ENCODE peak calls at places on chromosomes 11 and 22, in six cellular contexts. W, K, V, R, X and E are unnamed samples.

GRCh38 chr22:28441720-28442263 is 237.8 kb downstream of the TTC28 start:
- DNase-seq in W (no peak), K (no peak), V (no peak), R (no peak), X (no peak), E (no peak)

GRCh38 chr11:47152953-47153950 is 23.4 kb downstream of the ARFGAP2 start:
- DNase-seq in W (peak; percentile 87), K (peak; percentile 87), V (peak; percentile 95), R (peak; percentile 88), X (peak; percentile 82), E (peak; percentile 88)

GRCh38 chr11:124879999-124880611 is 14.9 kb downstream of the ROBO3 start:
- DNase-seq in W (no peak), K (no peak), V (peak; percentile 39), R (no peak), X (peak; percentile 61), E (no peak)

GRCh38 chr11:57387284-57388030 is 3.0 kb downstream of the PRG2 start:
- DNase-seq in W (peak; percentile 17), K (no peak), V (no peak), R (no peak), X (no peak), E (no peak)

GRCh38 chr11:74321487-74322188 is 10.2 kb upstream of the P4HA3 start:
- DNase-seq in W (peak; percentile 80), K (no peak), V (peak; percentile 56), R (peak; percentile 28), X (no peak), E (no peak)

GRCh38 chr11:110355011-110355744 is 58.8 kb upstream of the RDX start:
- DNase-seq in W (no peak), K (no peak), V (peak; percentile 77), R (no peak), X (no peak), E (no peak)

GRCh38 chr22:46731246-46732040 is 6.6 kb downstream of the CERK start:
- DNase-seq in W (no peak), K (peak; percentile 79), V (no peak), R (peak; percentile 80), X (no peak), E (no peak)

GRCh38 chr11:65862191-65862735 is 2.0 kb downstream of the MUS81 start:
- DNase-seq in W (no peak), K (no peak), V (no peak), R (no peak), X (peak; percentile 63), E (no peak)

GRCh38 chr11:27313157-27313821 is 49.7 kb downstream of the CCDC34 start:
- DNase-seq in W (peak; percentile 44), K (no peak), V (no peak), R (no peak), X (no peak), E (no peak)

GRCh38 chr11:122883682-122883981 is 1.1 kb downstream of the JHY start:
- DNase-seq in W (peak; percentile 65), K (no peak), V (no peak), R (no peak), X (no peak), E (no peak)

GRCh38 chr11:74932169-74932568 is 16.7 kb downstream of the XRRA1 start:
- DNase-seq in W (peak; percentile 34), K (no peak), V (no peak), R (no peak), X (no peak), E (no peak)

GRCh38 chr11:10597877-10598341 is 29.4 kb upstream of the LYVE1 start:
- DNase-seq in W (no peak), K (no peak), V (no peak), R (no peak), X (no peak), E (no peak)

GRCh38 chr11:7513210-7514098 is at the start of gene PPFIBP2:
- DNase-seq in W (peak; percentile 69), K (peak; percentile 91), V (peak; percentile 88), R (peak; percentile 90), X (peak; percentile 92), E (peak; percentile 77)

GRCh38 chr11:76236092-76237026 is 30.1 kb upstream of the WNT11 start:
- DNase-seq in W (peak; percentile 56), K (peak; percentile 63), V (no peak), R (no peak), X (peak; percentile 84), E (peak; percentile 64)

DNA sequence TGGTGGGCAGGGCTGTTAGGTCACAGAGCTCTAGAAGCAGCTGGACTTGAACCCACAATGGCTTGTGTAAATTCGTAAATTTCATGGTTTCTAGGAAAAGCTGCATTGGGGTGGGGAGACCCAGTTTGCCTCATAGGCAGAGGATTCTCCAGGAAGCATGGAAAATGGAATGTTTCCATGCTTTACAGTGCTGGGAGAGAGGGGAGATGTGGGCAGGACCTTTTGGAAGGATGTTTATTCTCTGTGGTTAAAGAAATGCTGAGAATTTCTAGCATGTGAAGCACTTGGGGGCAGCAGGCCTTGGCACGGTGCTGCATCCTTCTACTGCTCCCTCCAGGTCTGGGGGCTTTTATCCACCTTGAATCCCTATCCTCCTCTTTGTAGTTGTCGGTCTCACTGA is 46.3 kb downstream of the TRAF6 start:
- DNase-seq in W (no peak), K (no peak), V (no peak), R (no peak), X (no peak), E (no peak)
- H3K4me3 ChIP-seq in W (no peak overlapping the region), K (no peak overlapping the region), V (no peak overlapping the region), R (no peak overlapping the region), X (no peak overlapping the region), E (no peak overlapping the region)

GRCh38 chr11:77821349-77821851 is 456 bp downstream of the AAMDC start:
- DNase-seq in W (peak; percentile 50), K (peak; percentile 27), V (peak; percentile 64), R (peak; percentile 45), X (peak; percentile 68), E (peak; percentile 48)

GRCh38 chr11:77815459-77815858 is 5.1 kb downstream of the RSF1 start:
- DNase-seq in W (no peak), K (no peak), V (no peak), R (no peak), X (no peak), E (no peak)

GRCh38 chr11:77820565-77821348 is at the start of the genes AAMDC and RSF1:
- DNase-seq in W (peak; percentile 99), K (peak; percentile 99), V (peak; percentile 99), R (peak; percentile 100), X (peak; percentile 99), E (peak; percentile 99)

GRCh38 chr11:77819921-77820564 is 479 bp downstream of the RSF1 start:
- DNase-seq in W (peak; percentile 18), K (peak; percentile 53), V (peak; percentile 69), R (peak; percentile 68), X (peak; percentile 76), E (peak; percentile 42)

GRCh38 chr11:77819411-77819920 is 1.1 kb downstream of the RSF1 start:
- DNase-seq in W (peak; percentile 86), K (peak; percentile 89), V (peak; percentile 94), R (peak; percentile 92), X (peak; percentile 90), E (peak; percentile 87)
- TF ChIP-seq CTCF in W (peak; percentile 43), K (peak; percentile 37), V (peak; percentile 27), R (no peak), X (peak; percentile 30), E (peak; percentile 10)

GRCh38 chr22:26956346-26956745 is 299.0 kb downstream of the MIAT start:
- DNase-seq in W (no peak), K (no peak), V (no peak), R (no peak), X (no peak), E (no peak)

GRCh38 chr22:26953380-26953807 is 296.0 kb downstream of the MIAT start:
- DNase-seq in W (no peak), K (no peak), V (no peak), R (no peak), X (no peak), E (no peak)

GRCh38 chr22:26952004-26952403 is 294.6 kb downstream of the MIAT start:
- DNase-seq in W (no peak), K (no peak), V (no peak), R (no peak), X (no peak), E (no peak)

GRCh38 chr22:26949193-26949592 is 291.8 kb downstream of the MIAT start:
- DNase-seq in W (peak; percentile 32), K (no peak), V (no peak), R (no peak), X (no peak), E (no peak)

GRCh38 chr22:26952654-26953379 is 295.4 kb downstream of the MIAT start:
- DNase-seq in W (no peak), K (no peak), V (no peak), R (no peak), X (no peak), E (no peak)
- H3K4me3 ChIP-seq in W (no peak overlapping the region), K (no peak overlapping the region), V (no peak overlapping the region), R (no peak overlapping the region), X (no peak overlapping the region), E (no peak overlapping the region)

GRCh38 chr11:6237271-6237670 is 1.6 kb upstream of the CNGA4 start:
- DNase-seq in W (no peak), K (no peak), V (no peak), R (no peak), X (no peak), E (no peak)
- TF ChIP-seq CTCF in W (no peak), K (no peak), V (no peak), R (no peak), X (no peak), E (no peak)

DNA sequence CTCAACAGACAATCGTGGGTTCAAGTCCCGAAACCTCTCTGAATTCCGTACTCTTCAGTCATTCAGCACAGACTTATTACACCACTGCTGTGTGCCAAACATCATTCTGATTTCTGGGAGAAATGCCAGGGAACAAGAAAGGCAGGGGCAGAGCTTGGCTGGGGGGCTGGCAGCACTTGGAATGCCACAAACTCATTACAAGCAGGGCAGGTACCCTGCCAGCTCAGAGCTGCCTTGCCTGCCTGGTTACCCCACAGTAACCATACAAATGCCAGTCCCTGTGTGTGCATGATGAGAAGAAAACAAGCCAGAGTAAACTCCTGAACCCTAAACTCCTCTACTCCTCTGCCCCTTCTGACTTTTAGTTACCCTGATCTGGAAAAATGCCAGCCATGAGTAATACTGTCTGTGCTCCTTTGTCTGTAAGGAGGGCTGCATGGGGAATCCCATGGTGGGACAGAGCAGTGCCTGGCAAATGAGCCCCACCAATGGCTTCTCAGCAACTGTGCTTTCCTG is 6.9 kb upstream of the RAD9A start:
- DNase-seq in W (peak; percentile 58), K (no peak), V (no peak), R (no peak), X (no peak), E (peak; percentile 46)
- H3K4me3 ChIP-seq in W (no peak overlapping the region), K (no peak overlapping the region), V (no peak overlapping the region), R (no peak overlapping the region), X (no peak overlapping the region), E (no peak overlapping the region)

DNA sequence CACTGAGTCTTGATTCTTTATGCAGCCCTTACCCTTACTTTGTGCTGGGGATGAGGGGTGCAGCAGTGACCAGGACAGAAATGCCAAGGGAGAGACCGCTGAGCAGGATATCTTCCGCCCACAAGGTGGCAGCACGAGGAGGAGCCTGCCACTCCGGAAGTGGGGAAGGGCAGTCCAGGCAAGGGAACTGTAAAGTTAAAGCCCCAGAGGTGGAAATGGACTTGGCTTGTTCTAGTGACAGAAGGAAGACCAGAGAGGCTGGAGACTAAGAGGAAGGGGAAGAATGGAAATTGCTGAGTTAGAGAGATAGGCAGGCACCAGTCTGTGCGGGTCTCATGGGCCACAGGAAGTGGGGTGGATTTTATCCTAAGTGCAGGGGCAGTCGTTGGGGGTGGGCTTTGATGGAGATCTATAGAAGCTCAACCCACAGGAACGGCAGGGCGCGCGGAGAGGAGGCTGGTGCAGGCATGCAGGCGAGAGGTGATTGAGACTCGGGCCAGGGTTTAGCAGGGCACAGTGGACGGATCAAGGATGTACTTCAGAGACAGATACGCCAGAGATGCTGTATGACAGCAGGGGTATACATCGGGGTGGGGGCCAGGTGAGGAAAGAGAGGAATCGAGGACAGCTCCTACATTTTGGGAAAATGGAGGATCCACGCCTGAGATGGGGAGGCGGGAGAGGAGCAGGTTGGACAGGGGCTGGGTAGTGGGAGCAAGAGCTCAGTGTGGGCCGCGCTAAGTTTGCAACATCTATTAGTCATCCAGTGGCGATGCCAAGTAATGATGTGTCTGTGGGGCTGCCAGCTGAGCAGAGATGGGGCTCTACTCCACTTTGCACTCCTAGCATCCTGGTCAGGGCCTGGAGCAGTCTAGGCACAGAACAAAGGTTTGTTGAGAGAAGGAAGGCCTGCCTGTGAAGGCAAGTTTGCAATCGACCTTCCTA is 3.3 kb upstream of the GRK2 start:
- DNase-seq in W (peak; percentile 87), K (peak; percentile 90), V (peak; percentile 92), R (peak; percentile 90), X (peak; percentile 88), E (peak; percentile 76)
- TF ChIP-seq CTCF in W (peak; percentile 85), K (peak; percentile 88), V (peak; percentile 74), R (peak; percentile 83), X (peak; percentile 83), E (peak; percentile 72)